ENCODE peak calls at places on chromosomes 4 and X, in ten cellular contexts. E, G, Z, T, K, V, W, Y, S and L are unnamed samples.

GRCh38 chr4:71607780-71608673 is 175.9 kb downstream of the GC start:
- DNase-seq in T (no peak), E (no peak), Z (no peak), V (peak), G (no peak), K (no peak), W (no peak), S (no peak), Y (no peak), L (peak)

GRCh38 chrX:107449490-107450175 is at the start of gene FRMPD3:
- DNase-seq in S (no peak), E (no peak), V (no peak), Y (no peak), K (no peak), W (no peak), G (no peak), Z (no peak), T (peak), L (no peak)

GRCh38 chr4:15420642-15421041 is 7.2 kb upstream of the C1QTNF7 start:
- DNase-seq in E (no peak), G (no peak), S (no peak), Y (no peak), K (no peak), V (peak), T (peak), W (no peak), Z (no peak), L (no peak)

GRCh38 chr4:37648084-37648817 is 37.9 kb downstream of the RELL1 start:
- DNase-seq in W (no peak), G (peak), S (peak), V (peak), K (no peak), E (peak), Z (peak), T (peak), Y (peak), L (peak)

GRCh38 chr4:153763404-153763803 is 3.6 kb upstream of the RNF175 start:
- DNase-seq in S (no peak), Z (peak), Y (no peak), V (no peak), E (no peak), W (no peak), T (no peak), G (no peak), K (no peak), L (no peak)

GRCh38 chr4:21765810-21766407 is 182.7 kb downstream of the KCNIP4 start:
- DNase-seq in T (no peak), V (peak), G (peak), E (no peak), S (no peak), K (no peak), Y (no peak), Z (peak), W (no peak), L (no peak)

GRCh38 chrX:23902419-23902818 is 5.3 kb downstream of the APOO start:
- DNase-seq in E (no peak), T (no peak), Z (peak), W (no peak), K (no peak), V (peak), G (peak), Y (no peak), S (no peak), L (no peak)

GRCh38 chr4:1044469-1045192 is 33.2 kb downstream of the FGFRL1 start:
- DNase-seq in S (peak), G (peak), Y (peak), V (no peak), K (no peak), E (no peak), Z (no peak), T (no peak), W (peak), L (no peak)

GRCh38 chr4:121122661-121123060 is 41.5 kb downstream of the TNIP3 start:
- DNase-seq in G (no peak), Y (no peak), Z (no peak), T (no peak), W (no peak), K (no peak), E (no peak), V (peak), S (no peak), L (no peak)

GRCh38 chrX:22952011-22952410 is 47.7 kb upstream of the DDX53 start:
- DNase-seq in T (no peak), Z (peak), G (peak), K (no peak), E (no peak), Y (no peak), S (no peak), V (peak), W (no peak), L (no peak)

GRCh38 chr4:61770456-61770855 is 570.3 kb downstream of the ADGRL3 start:
- DNase-seq in K (no peak), Y (no peak), W (no peak), S (no peak), V (no peak), E (no peak), T (no peak), G (no peak), Z (no peak), L (no peak)

GRCh38 chr4:123661080-123661737 is 264.6 kb downstream of the SPRY1 start:
- DNase-seq in K (no peak), Y (no peak), Z (peak), S (no peak), W (no peak), T (peak), E (no peak), G (no peak), V (peak), L (no peak)

GRCh38 chr4:123659262-123659661 is 262.7 kb downstream of the SPRY1 start:
- DNase-seq in T (no peak), S (no peak), W (no peak), Z (no peak), E (no peak), K (no peak), V (no peak), Y (no peak), G (no peak), L (no peak)

GRCh38 chr4:123662827-123663226 is 266.2 kb downstream of the SPRY1 start:
- DNase-seq in Z (no peak), T (no peak), W (no peak), K (no peak), G (no peak), S (no peak), E (no peak), V (no peak), Y (no peak), L (no peak)

DNA sequence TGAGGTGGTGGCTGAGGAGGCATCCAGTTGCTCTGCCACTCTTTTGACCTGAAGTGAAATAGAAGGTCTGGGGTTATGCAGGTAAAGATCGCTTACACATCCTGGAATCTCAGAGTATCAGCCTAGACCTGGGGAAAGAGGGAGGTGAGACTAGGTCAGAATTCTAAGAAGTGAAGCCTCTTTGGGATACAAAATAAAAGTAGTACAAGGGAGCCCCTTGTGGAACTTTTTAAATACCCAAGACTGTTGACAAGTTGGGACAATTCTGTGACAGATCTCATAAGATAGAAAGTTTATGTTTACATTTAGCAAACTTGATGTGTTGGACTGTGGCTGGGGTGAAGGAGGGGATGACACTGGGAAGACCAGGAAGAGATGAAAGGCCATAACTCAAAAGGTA is 263.2 kb downstream of the SPRY1 start:
- DNase-seq in G (no peak), K (no peak), Y (no peak), W (no peak), S (no peak), E (no peak), T (no peak), Z (peak), V (no peak), L (no peak)
- TF ChIP-seq CTCF in G (no peak), K (peak), Y (peak), W (no peak), S (peak), E (peak), T (peak), Z (peak), V (peak), L (no peak)

GRCh38 chr4:41260315-41260714 is 3.6 kb downstream of the UCHL1 start:
- DNase-seq in S (no peak), K (no peak), E (no peak), V (no peak), W (no peak), Z (no peak), G (no peak), T (no peak), Y (no peak), L (no peak)
- H3K4me3 ChIP-seq in S (no peak), K (no peak), E (no peak), V (no peak), W (no peak), Z (no peak), G (no peak), T (no peak), Y (no peak), L (no peak)

DNA sequence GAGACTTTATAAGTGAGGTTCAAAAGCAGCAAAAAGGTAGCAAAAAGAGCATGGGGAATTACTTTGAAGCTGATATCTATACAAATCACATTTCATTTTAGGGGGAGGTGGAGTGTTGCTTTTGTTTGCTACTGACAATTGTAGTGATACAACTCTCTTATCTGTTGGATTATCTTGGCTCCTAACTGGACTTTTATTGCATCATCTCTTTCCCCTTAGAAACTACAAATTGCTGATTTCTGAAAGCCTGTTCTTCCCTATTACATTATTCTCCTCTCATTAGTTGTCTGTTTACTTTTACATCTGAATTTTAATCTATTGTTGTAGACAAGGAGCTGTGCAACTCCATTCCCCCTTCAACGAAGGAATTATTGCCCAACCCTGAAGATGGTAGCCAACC is 75.0 kb upstream of the GNPDA2 start:
- DNase-seq in V (no peak), T (no peak), Z (no peak), G (no peak), K (no peak), Y (no peak), W (no peak), S (no peak), E (no peak), L (no peak)
- TF ChIP-seq CTCF in V (no peak), T (no peak), Z (no peak), G (no peak), K (no peak), Y (no peak), W (no peak), S (no peak), E (no peak), L (no peak)

GRCh38 chrX:47573334-47574095 is 8.7 kb upstream of the TIMP1 start:
- DNase-seq in Z (no peak), Y (peak), S (peak), T (no peak), W (no peak), E (peak), G (no peak), V (peak), K (no peak), L (no peak)
- H3K4me3 ChIP-seq in Z (no peak), Y (peak), S (peak), T (no peak), W (peak), E (peak), G (no peak), V (peak), K (no peak), L (peak)

GRCh38 chr4:55158957-55159356 is 33.6 kb upstream of the KDR start:
- DNase-seq in K (no peak), G (no peak), W (no peak), T (peak), S (no peak), Z (no peak), V (no peak), E (no peak), Y (no peak), L (no peak)
- TF ChIP-seq CTCF in K (no peak), G (no peak), W (no peak), T (no peak), S (no peak), Z (no peak), V (peak), E (no peak), Y (no peak), L (no peak)

GRCh38 chr4:133152801-133153526 is 3.9 kb downstream of the PCDH10 start:
- DNase-seq in Z (no peak), G (peak), V (peak), E (no peak), W (no peak), Y (no peak), T (peak), K (no peak), S (no peak), L (no peak)

GRCh38 chr4:133151681-133152329 is 2.7 kb downstream of the PCDH10 start:
- DNase-seq in K (no peak), T (peak), E (no peak), S (no peak), Y (no peak), W (no peak), Z (no peak), V (peak), G (peak), L (no peak)

GRCh38 chr4:133151301-133151680 is 2.2 kb downstream of the PCDH10 start:
- DNase-seq in S (no peak), E (no peak), V (peak), Y (no peak), W (no peak), K (no peak), G (peak), T (peak), Z (no peak), L (no peak)

GRCh38 chr4:133150643-133151300 is 1.7 kb downstream of the PCDH10 start:
- DNase-seq in G (peak), Y (no peak), S (no peak), W (no peak), E (no peak), K (no peak), T (peak), V (peak), Z (no peak), L (no peak)

DNA sequence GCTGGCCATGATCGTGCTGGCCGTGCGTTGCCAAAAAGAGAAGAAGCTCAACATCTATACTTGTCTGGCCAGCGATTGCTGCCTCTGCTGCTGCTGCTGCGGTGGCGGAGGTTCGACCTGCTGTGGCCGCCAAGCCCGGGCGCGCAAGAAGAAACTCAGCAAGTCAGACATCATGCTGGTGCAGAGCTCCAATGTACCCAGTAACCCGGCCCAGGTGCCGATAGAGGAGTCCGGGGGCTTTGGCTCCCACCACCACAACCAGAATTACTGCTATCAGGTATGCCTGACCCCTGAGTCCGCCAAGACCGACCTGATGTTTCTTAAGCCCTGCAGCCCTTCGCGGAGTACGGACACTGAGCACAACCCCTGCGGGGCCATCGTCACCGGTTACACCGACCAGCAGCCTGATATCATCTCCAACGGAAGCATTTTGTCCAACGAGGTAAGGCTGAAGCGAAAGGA is 3.3 kb downstream of the PCDH10 start:
- DNase-seq in T (peak), V (peak), E (no peak), W (no peak), G (peak), Z (no peak), S (no peak), Y (no peak), K (no peak), L (no peak)
- H3K4me3 ChIP-seq in T (peak), V (peak), E (peak), W (peak), G (peak), Z (no peak), S (no peak), Y (peak), K (no peak), L (peak)

GRCh38 chr4:138938371-138938699 is 77.2 kb upstream of the NOCT start:
- DNase-seq in K (no peak), S (no peak), W (no peak), E (no peak), Z (peak), T (peak), G (no peak), Y (no peak), V (peak), L (no peak)
- TF ChIP-seq CTCF in K (no peak), S (peak), W (peak), E (peak), Z (peak), T (peak), G (peak), Y (peak), V (peak), L (peak)